ENCODE peak calls at places on chromosomes 3 and 15, in seven cellular contexts. F, I, D, R, L, G and Z are unnamed samples.

GRCh38 chr3:127149621-127150310 is 43.2 kb upstream of the PRR23E start:
- DNase-seq in L (no peak), I (no peak), G (no peak), R (no peak), D (no peak), F (no peak), Z (no peak)

GRCh38 chr3:51955893-51956770 is 951 bp downstream of the GPR62 start:
- DNase-seq in D (no peak), G (no peak), R (peak; percentile 70), L (no peak), I (peak; percentile 60), F (peak; percentile 76), Z (peak; percentile 58)

GRCh38 chr3:40187945-40188344 is 121.6 kb upstream of the EIF1B start:
- DNase-seq in R (no peak), F (no peak), L (no peak), I (no peak), G (no peak), D (no peak), Z (peak; percentile 54)

GRCh38 chr15:92629975-92630626 is 25.5 kb downstream of the FAM174B start:
- DNase-seq in D (no peak), I (no peak), F (no peak), G (no peak), R (no peak), L (no peak), Z (no peak)

GRCh38 chr15:48974865-48975264 is 11.1 kb upstream of the SHC4 start:
- DNase-seq in I (no peak), R (no peak), F (no peak), L (no peak), G (no peak), D (no peak), Z (no peak)

GRCh38 chr3:116291141-116291540 is 154.1 kb downstream of the LSAMP start:
- DNase-seq in I (no peak), R (no peak), D (no peak), L (no peak), F (no peak), G (no peak), Z (no peak)

GRCh38 chr3:134299185-134299887 is 48.7 kb upstream of the RYK start:
- DNase-seq in F (no peak), I (no peak), R (no peak), D (peak; percentile 33), G (no peak), L (no peak), Z (no peak)

GRCh38 chr3:51163051-51163450 is 222.0 kb upstream of the MANF start:
- DNase-seq in D (no peak), F (no peak), R (no peak), L (no peak), I (no peak), G (no peak), Z (no peak)

GRCh38 chr3:124780356-124780755 is 50.1 kb downstream of the UMPS start:
- DNase-seq in G (no peak), I (no peak), D (no peak), L (no peak), R (no peak), F (peak; percentile 28), Z (no peak)

GRCh38 chr3:142709207-142709606 is 14.6 kb upstream of the TRPC1 start:
- DNase-seq in G (no peak), D (no peak), F (no peak), R (no peak), I (no peak), L (no peak), Z (no peak)

GRCh38 chr15:77014137-77015081 is 19.5 kb downstream of the PSTPIP1 start:
- DNase-seq in G (no peak), D (no peak), I (peak; percentile 70), F (no peak), L (no peak), R (no peak), Z (peak; percentile 82)

GRCh38 chr3:178244653-178245384 is 291.4 kb upstream of the KCNMB2 start:
- DNase-seq in F (no peak), I (no peak), L (no peak), R (no peak), D (no peak), G (no peak), Z (no peak)

GRCh38 chr15:75785771-75786563 is 57.3 kb upstream of the UBE2Q2 start:
- DNase-seq in G (no peak), R (peak; percentile 5), D (no peak), F (no peak), L (no peak), I (no peak), Z (no peak)

GRCh38 chr3:60125686-60126085 is 1075.9 kb upstream of the CFAP20DC start:
- DNase-seq in R (no peak), D (no peak), G (no peak), L (no peak), I (no peak), F (no peak), Z (no peak)

GRCh38 chr15:71296032-71296686 is 180.9 kb downstream of the THSD4 start:
- DNase-seq in R (no peak), D (no peak), F (no peak), I (no peak), L (peak; percentile 58), G (peak; percentile 68), Z (no peak)

GRCh38 chr3:143240921-143241320 is 121.3 kb downstream of the CHST2 start:
- DNase-seq in L (no peak), G (no peak), D (no peak), I (no peak), R (no peak), F (no peak), Z (no peak)

GRCh38 chr15:31001702-31002101 is 10.3 kb upstream of the MTMR10 start:
- DNase-seq in L (no peak), R (no peak), F (no peak), D (no peak), G (no peak), I (no peak), Z (no peak)

GRCh38 chr3:155744091-155744625 is 713 bp downstream of the PLCH1 start:
- DNase-seq in F (peak; percentile 79), I (peak; percentile 52), G (no peak), R (peak; percentile 72), D (peak; percentile 41), L (no peak), Z (peak; percentile 75)

GRCh38 chr15:95884276-95884675 is 446.2 kb upstream of the NR2F2 start:
- DNase-seq in G (peak; percentile 90), D (no peak), I (no peak), R (no peak), F (no peak), L (no peak), Z (no peak)

GRCh38 chr15:67212655-67213054 is 41.8 kb downstream of the AAGAB start:
- DNase-seq in R (no peak), D (no peak), F (no peak), L (no peak), I (no peak), G (no peak), Z (no peak)
- TF ChIP-seq CTCF in R (no peak), D (no peak), F (no peak), L (no peak), I (no peak), G (no peak), Z (no peak)

DNA sequence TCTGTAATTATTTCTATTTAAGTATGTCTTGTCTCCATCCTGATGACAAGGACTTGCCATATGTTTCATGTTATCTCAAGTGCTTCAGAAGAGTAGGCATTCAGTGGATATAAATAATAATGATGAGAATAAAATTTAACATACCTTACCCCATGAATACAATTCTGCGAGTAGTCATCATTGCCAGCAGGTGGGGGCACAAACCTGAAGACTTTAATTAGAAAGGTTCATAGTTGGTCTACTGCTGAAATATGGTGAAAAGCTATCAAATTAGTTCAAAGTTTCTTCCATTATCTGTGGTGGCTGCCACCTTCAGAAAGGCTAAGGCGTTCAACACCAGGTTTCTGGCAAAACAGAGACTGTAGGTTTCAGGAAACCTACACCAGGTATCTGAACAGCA is 100.9 kb downstream of the P3H2 start:
- DNase-seq in D (no peak), L (no peak), R (no peak), G (no peak), I (no peak), F (no peak), Z (no peak)
- TF ChIP-seq CTCF in D (no peak), L (no peak), R (no peak), G (no peak), I (no peak), F (no peak), Z (no peak)

DNA sequence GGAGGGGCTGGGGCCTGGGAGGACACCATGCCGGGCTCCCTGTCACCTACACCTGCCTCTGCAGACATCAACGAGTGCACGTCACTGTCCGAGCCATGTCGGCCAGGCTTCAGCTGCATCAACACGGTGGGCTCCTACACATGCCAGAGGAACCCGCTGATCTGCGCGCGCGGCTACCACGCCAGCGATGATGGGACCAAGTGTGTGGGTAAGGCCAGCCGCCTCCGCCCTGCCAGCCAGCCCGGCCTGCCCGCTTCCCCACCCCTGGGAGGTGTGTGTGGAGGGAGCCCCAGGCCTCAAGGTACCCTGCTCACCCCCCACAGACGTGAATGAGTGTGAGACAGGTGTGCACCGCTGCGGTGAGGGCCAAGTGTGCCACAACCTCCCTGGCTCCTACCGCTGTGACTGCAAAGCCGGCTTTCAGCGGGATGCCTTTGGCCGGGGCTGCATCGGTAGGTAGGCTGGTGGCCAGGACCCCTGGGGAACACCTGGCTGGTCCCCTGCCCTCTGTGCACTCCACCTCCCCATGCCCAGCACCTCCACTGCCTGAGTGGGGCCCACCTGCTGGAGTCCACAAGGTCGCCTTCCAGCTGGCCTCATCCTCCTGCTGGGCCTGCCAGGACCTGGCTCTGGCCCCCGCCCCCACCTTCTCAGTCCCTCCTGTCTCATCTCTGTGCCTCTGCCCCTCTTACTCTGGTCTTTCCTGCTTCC is 80.1 kb downstream of the FBLN2 start:
- DNase-seq in R (no peak), F (no peak), L (no peak), I (no peak), G (no peak), D (no peak), Z (no peak)
- TF ChIP-seq CTCF in R (no peak), F (no peak), L (no peak), I (no peak), G (no peak), D (no peak), Z (no peak)

GRCh38 chr15:45885801-45886200 is 251.0 kb downstream of the SQOR start:
- DNase-seq in I (no peak), L (no peak), R (no peak), G (no peak), F (no peak), D (no peak), Z (no peak)
- TF ChIP-seq CTCF in I (no peak), L (no peak), R (no peak), G (no peak), F (no peak), D (no peak), Z (no peak)